ENCODE peak calls at places on chromosomes 13 and 19, in eight cellular contexts. S, R, O, H, W, U, F and M are unnamed samples.

GRCh38 chr13:49020940-49021548 is 45.3 kb downstream of the FNDC3A start:
- DNase-seq in S (no peak), W (peak), U (no peak), O (no peak), H (peak), F (no peak), R (no peak), M (peak)

GRCh38 chr13:101382086-101382485 is 34.2 kb downstream of the NALCN start:
- DNase-seq in S (no peak), U (no peak), O (no peak), H (no peak), W (peak), R (no peak), F (no peak), M (peak)

GRCh38 chr13:113874579-113875428 is 10.9 kb upstream of the GAS6 start:
- DNase-seq in S (no peak), U (no peak), F (no peak), R (no peak), W (no peak), O (no peak), H (peak), M (peak)

GRCh38 chr13:33612641-33613638 is 205.0 kb upstream of the RFC3 start:
- DNase-seq in F (no peak), S (no peak), O (no peak), H (no peak), U (no peak), W (no peak), R (no peak), M (no peak)

GRCh38 chr13:37736040-37736439 is 133.5 kb downstream of the TRPC4 start:
- DNase-seq in R (no peak), H (no peak), W (no peak), F (no peak), S (no peak), O (no peak), U (no peak), M (no peak)

GRCh38 chr19:8569066-8569761 is 8.0 kb downstream of the MYO1F start:
- DNase-seq in W (no peak), O (no peak), H (peak), S (peak), U (peak), R (peak), F (peak), M (no peak)

GRCh38 chr19:19170053-19170945 is at the start of gene MEF2B:
- DNase-seq in O (peak), F (peak), R (peak), U (peak), S (no peak), W (peak), H (peak), M (peak)

GRCh38 chr19:29328586-29328985 is 115.6 kb upstream of the UQCRFS1 start:
- DNase-seq in O (no peak), F (no peak), R (no peak), U (no peak), H (no peak), W (no peak), S (no peak), M (no peak)

GRCh38 chr19:48999481-49000325 is 6.0 kb downstream of the RUVBL2 start:
- DNase-seq in F (peak), R (peak), U (peak), H (peak), S (peak), W (peak), O (no peak), M (peak)

GRCh38 chr13:60379837-60380236 is 17.2 kb upstream of the TDRD3 start:
- DNase-seq in O (no peak), H (no peak), S (no peak), R (no peak), U (no peak), F (no peak), W (no peak), M (no peak)

GRCh38 chr19:16036397-16036925 is 39.8 kb upstream of the TPM4 start:
- DNase-seq in U (no peak), R (no peak), H (no peak), F (no peak), W (no peak), S (no peak), O (no peak), M (peak)

GRCh38 chr13:40059540-40060232 is 404.2 kb downstream of the COG6 start:
- DNase-seq in R (no peak), U (no peak), S (no peak), W (no peak), H (peak), F (no peak), O (no peak), M (no peak)

GRCh38 chr19:14368011-14368513 is 13.2 kb upstream of the ADGRE5 start:
- DNase-seq in O (no peak), U (no peak), H (no peak), F (no peak), S (peak), W (no peak), R (no peak), M (no peak)

GRCh38 chr19:16143399-16144215 is at the start of gene HSH2D:
- DNase-seq in U (peak), R (peak), H (no peak), S (peak), F (peak), W (peak), O (no peak), M (peak)

GRCh38 chr19:2050349-2050990 is 574 bp downstream of the MKNK2 start:
- DNase-seq in H (no peak), W (no peak), O (no peak), R (peak), F (no peak), U (no peak), S (no peak), M (no peak)

GRCh38 chr19:16737909-16738308 is 18.3 kb downstream of the NWD1 start:
- DNase-seq in R (no peak), S (no peak), U (no peak), W (peak), O (no peak), H (no peak), F (no peak), M (no peak)

GRCh38 chr19:11418518-11419506 is at the start of gene RGL3:
- DNase-seq in U (no peak), O (no peak), W (peak), F (peak), H (peak), S (no peak), R (peak), M (peak)

GRCh38 chr13:113364371-113364932 is 522 bp upstream of the GRTP1 start:
- DNase-seq in U (no peak), F (no peak), W (no peak), H (no peak), R (peak), O (no peak), S (no peak), M (no peak)

GRCh38 chr19:48342841-48343540 is 17.6 kb downstream of the EMP3 start:
- DNase-seq in R (no peak), H (no peak), F (peak), S (no peak), O (no peak), W (no peak), U (no peak), M (peak)

GRCh38 chr19:29662278-29662603 is 3.0 kb upstream of the PLEKHF1 start:
- DNase-seq in S (no peak), U (no peak), H (no peak), O (no peak), W (no peak), R (no peak), F (no peak), M (no peak)

GRCh38 chr13:72141845-72142470 is 275.0 kb upstream of the DACH1 start:
- DNase-seq in U (no peak), W (no peak), S (no peak), F (peak), R (no peak), O (no peak), H (no peak), M (no peak)

GRCh38 chr13:96785986-96786385 is 208.3 kb downstream of the OXGR1 start:
- DNase-seq in W (no peak), H (no peak), U (no peak), O (no peak), S (no peak), F (no peak), R (no peak), M (no peak)

GRCh38 chr13:76019421-76020044 is 383.4 kb downstream of the LMO7 start:
- DNase-seq in F (peak), R (peak), S (peak), O (no peak), U (no peak), W (no peak), H (no peak), M (peak)

GRCh38 chr13:39253774-39254173 is 215.5 kb downstream of the NHLRC3 start:
- DNase-seq in S (peak), O (no peak), U (no peak), F (no peak), W (no peak), R (no peak), H (peak), M (no peak)

GRCh38 chr19:49356382-49356781 is 5.8 kb downstream of the TEAD2 start:
- DNase-seq in S (no peak), H (no peak), W (no peak), R (no peak), O (no peak), U (no peak), F (no peak), M (peak)

GRCh38 chr13:113410472-113411201 is 42.7 kb downstream of the ADPRHL1 start:
- DNase-seq in U (no peak), F (peak), H (peak), O (no peak), R (no peak), W (no peak), S (no peak), M (peak)

GRCh38 chr19:16070366-16070990 is 5.8 kb upstream of the TPM4 start:
- DNase-seq in U (peak), H (no peak), S (no peak), O (no peak), W (no peak), F (peak), R (peak), M (no peak)

GRCh38 chr19:38729653-38730469 is 14.4 kb downstream of the CAPN12 start:
- DNase-seq in H (peak), W (peak), U (peak), O (peak), R (peak), F (peak), S (peak), M (peak)

GRCh38 chr13:63628310-63628709 is 2212.7 kb upstream of the PCDH20 start:
- DNase-seq in W (no peak), F (no peak), S (peak), H (no peak), R (no peak), O (no peak), U (no peak), M (no peak)

GRCh38 chr13:28012383-28012782 is 23.9 kb upstream of the URAD start:
- DNase-seq in R (no peak), O (no peak), U (no peak), W (no peak), S (no peak), H (no peak), F (peak), M (no peak)

GRCh38 chr13:99120751-99121150 is 79.9 kb upstream of the UBAC2 start:
- DNase-seq in O (no peak), W (no peak), R (no peak), S (no peak), F (no peak), U (no peak), H (no peak), M (no peak)

GRCh38 chr19:2291185-2291751 is 9.3 kb upstream of the PEAK3 start:
- DNase-seq in U (no peak), O (no peak), H (no peak), S (no peak), F (no peak), W (peak), R (no peak), M (peak)

GRCh38 chr13:24362435-24362951 is 53.1 kb downstream of the C1QTNF9 start:
- DNase-seq in F (no peak), S (no peak), U (no peak), R (no peak), W (peak), H (no peak), O (no peak), M (no peak)

GRCh38 chr19:29623726-29624488 is 17.8 kb downstream of the POP4 start:
- DNase-seq in O (no peak), H (no peak), W (no peak), R (no peak), F (no peak), S (no peak), U (no peak), M (peak)

GRCh38 chr19:7987084-7987768 is 18.2 kb downstream of the ELAVL1 start:
- DNase-seq in H (no peak), S (no peak), U (no peak), O (no peak), R (no peak), F (peak), W (no peak), M (no peak)

GRCh38 chr13:101049166-101049850 is 367.0 kb downstream of the NALCN start:
- DNase-seq in H (no peak), S (no peak), F (peak), O (no peak), R (no peak), U (no peak), W (no peak), M (no peak)

GRCh38 chr13:106568225-106569003 is 477 bp upstream of the ARGLU1 start:
- DNase-seq in W (peak), O (peak), R (no peak), S (no peak), F (no peak), U (no peak), H (no peak), M (no peak)

GRCh38 chr19:17997969-17998826 is 9.8 kb upstream of the ARRDC2 start:
- DNase-seq in U (no peak), R (no peak), S (no peak), F (peak), H (peak), W (no peak), O (no peak), M (peak)

GRCh38 chr19:54608792-54609191 is 15.4 kb downstream of the LILRA1 start:
- DNase-seq in W (no peak), U (no peak), S (no peak), F (no peak), O (no peak), R (no peak), H (no peak), M (no peak)